ENCODE peak calls at places on chromosomes 12 and 14, in seven cellular contexts. One of them, this sample, is unnamed.
A peak's percentile ranks its signal among the peaks of the same experiment; 100 is the strongest.

GRCh38 chr12:49824886-49825285 is 3.3 kb downstream of the NCKAP5L start:
- DNase-seq in A172: no peak
- DNase-seq in NCI-H1092: no peak
- DNase-seq in NCI-H345: no peak
- DNase-seq in occipital lobe: no peak
- DNase-seq in foreskin melanocyte: no peak
- DNase-seq in frontal cortex: peak; percentile 49
- DNase-seq in this sample: no peak

GRCh38 chr14:66104486-66104885 is 381.7 kb upstream of the CCDC196 start:
- DNase-seq in A172: no peak
- DNase-seq in NCI-H1092: no peak
- DNase-seq in NCI-H345: peak; percentile 40
- DNase-seq in occipital lobe: no peak
- DNase-seq in foreskin melanocyte: no peak
- DNase-seq in frontal cortex: no peak
- DNase-seq in this sample: no peak

GRCh38 chr12:89225808-89226368 is 126.4 kb downstream of the DUSP6 start:
- DNase-seq in A172: peak; percentile 69
- DNase-seq in NCI-H1092: no peak
- DNase-seq in NCI-H345: peak; percentile 86
- DNase-seq in occipital lobe: no peak
- DNase-seq in foreskin melanocyte: peak; percentile 60
- DNase-seq in frontal cortex: no peak
- DNase-seq in this sample: no peak

GRCh38 chr12:53700567-53700966 is 24.7 kb upstream of the ATP5MC2 start:
- DNase-seq in A172: no peak
- DNase-seq in NCI-H1092: no peak
- DNase-seq in NCI-H345: no peak
- DNase-seq in occipital lobe: no peak
- DNase-seq in foreskin melanocyte: no peak
- DNase-seq in frontal cortex: peak; percentile 48
- DNase-seq in this sample: no peak

GRCh38 chr12:113926792-113927191 is 39.3 kb downstream of the RBM19 start:
- DNase-seq in A172: no peak
- DNase-seq in NCI-H1092: no peak
- DNase-seq in NCI-H345: no peak
- DNase-seq in occipital lobe: no peak
- DNase-seq in foreskin melanocyte: no peak
- DNase-seq in frontal cortex: no peak
- DNase-seq in this sample: no peak

GRCh38 chr12:6229823-6230222 is 29.6 kb downstream of the CD9 start:
- DNase-seq in A172: peak; percentile 76
- DNase-seq in NCI-H1092: no peak
- DNase-seq in NCI-H345: no peak
- DNase-seq in occipital lobe: peak; percentile 57
- DNase-seq in foreskin melanocyte: peak; percentile 91
- DNase-seq in frontal cortex: peak; percentile 41
- DNase-seq in this sample: no peak

GRCh38 chr12:87270894-87271293 is 758.3 kb downstream of the C12orf50 start:
- DNase-seq in A172: no peak
- DNase-seq in NCI-H1092: no peak
- DNase-seq in NCI-H345: no peak
- DNase-seq in occipital lobe: no peak
- DNase-seq in foreskin melanocyte: no peak
- DNase-seq in frontal cortex: no peak
- DNase-seq in this sample: no peak

GRCh38 chr14:21026251-21026987 is 1.6 kb upstream of the NDRG2 start:
- DNase-seq in A172: no peak
- DNase-seq in NCI-H1092: no peak
- DNase-seq in NCI-H345: no peak
- DNase-seq in occipital lobe: peak; percentile 67
- DNase-seq in foreskin melanocyte: no peak
- DNase-seq in frontal cortex: peak; percentile 62
- DNase-seq in this sample: no peak

GRCh38 chr14:101175731-101176534 is 272.4 kb upstream of the RTL1 start:
- DNase-seq in A172: no peak
- DNase-seq in NCI-H1092: no peak
- DNase-seq in NCI-H345: peak; percentile 29
- DNase-seq in occipital lobe: no peak
- DNase-seq in foreskin melanocyte: no peak
- DNase-seq in frontal cortex: no peak
- DNase-seq in this sample: no peak

GRCh38 chr12:89663577-89664357 is 44.9 kb downstream of the ATP2B1 start:
- DNase-seq in A172: peak; percentile 13
- DNase-seq in NCI-H1092: no peak
- DNase-seq in NCI-H345: no peak
- DNase-seq in occipital lobe: no peak
- DNase-seq in foreskin melanocyte: no peak
- DNase-seq in frontal cortex: no peak
- DNase-seq in this sample: no peak

GRCh38 chr14:102927878-102928411 is 5.5 kb downstream of the AMN start:
- DNase-seq in A172: no peak
- DNase-seq in NCI-H1092: no peak
- DNase-seq in NCI-H345: no peak
- DNase-seq in occipital lobe: no peak
- DNase-seq in foreskin melanocyte: no peak
- DNase-seq in frontal cortex: no peak
- DNase-seq in this sample: no peak

GRCh38 chr14:100573009-100573756 is 14.0 kb downstream of the BEGAIN start:
- DNase-seq in A172: no peak
- DNase-seq in NCI-H1092: no peak
- DNase-seq in NCI-H345: peak; percentile 34
- DNase-seq in occipital lobe: no peak
- DNase-seq in foreskin melanocyte: no peak
- DNase-seq in frontal cortex: no peak
- DNase-seq in this sample: no peak